ENCODE peak calls at places on chromosomes 16 and 17, in ten cellular contexts. N is ovary; O is stimulated activated CD8-positive, alpha-beta memory T cell treated with anti-CD3 and anti-CD28 coated beads, Interleukin-4, amount 100 ng/mL, for 24 hours; Q is activated CD4-positive, alpha-beta T cell treated with anti-CD3 and anti-CD28 coated beads, Interleukin-2, amount 10 ng/mL, durations not matched to agents 7 days and 5 days; Y is T-helper 17 cell; V is HFF-Myc; P is effector memory CD4-positive, alpha-beta T cell; D is T-helper 1 cell; C is gastrocnemius medialis; R is activated CD4-positive, alpha-beta memory T cell treated with anti-CD3 and anti-CD28 coated beads, Interleukin-2, amount 10 ng/mL, durations not matched to agents 7 days and 5 days. K is an unnamed sample.

GRCh38 chr17:73956595-73957465 is 246.6 kb upstream of the RPL38 start:
- DNase-seq in R (peak), O (peak), Y (no peak), C (no peak), P (no peak), N (no peak), Q (peak), V (no peak), D (peak), K (peak)

GRCh38 chr17:40364906-40365305 is 369 bp upstream of the GJD3 start:
- DNase-seq in R (no peak), D (no peak), O (no peak), C (no peak), Y (no peak), Q (no peak), N (no peak), P (no peak), V (no peak), K (no peak)

GRCh38 chr17:49814781-49815496 is 26.5 kb downstream of the KAT7 start:
- DNase-seq in D (no peak), C (no peak), R (no peak), V (no peak), O (no peak), N (no peak), Q (no peak), Y (no peak), P (no peak), K (no peak)

GRCh38 chr17:12549499-12549901 is 116.2 kb upstream of the MYOCD start:
- DNase-seq in R (no peak), Y (no peak), V (no peak), P (no peak), Q (no peak), C (no peak), D (no peak), N (no peak), O (no peak), K (no peak)

GRCh38 chr17:51439395-51440229 is 179.3 kb downstream of the UTP18 start:
- DNase-seq in D (no peak), R (no peak), C (no peak), O (no peak), Q (no peak), P (no peak), Y (no peak), N (no peak), V (no peak), K (peak)

GRCh38 chr16:60818471-60818870 is 1217.8 kb downstream of the CDH8 start:
- DNase-seq in Y (no peak), Q (no peak), P (no peak), R (no peak), O (no peak), C (no peak), D (no peak), N (no peak), V (no peak), K (no peak)

GRCh38 chr17:79273660-79274059 is 199.0 kb downstream of the ENGASE start:
- DNase-seq in R (no peak), Y (no peak), O (no peak), N (no peak), Q (no peak), P (no peak), C (no peak), D (no peak), V (no peak), K (no peak)

GRCh38 chr17:6215071-6216035 is 145.2 kb downstream of the WSCD1 start:
- DNase-seq in O (no peak), N (no peak), R (no peak), Y (no peak), P (no peak), C (no peak), Q (no peak), D (no peak), V (no peak), K (no peak)

GRCh38 chr17:19273731-19274130 is 36.6 kb downstream of the EPN2 start:
- DNase-seq in Y (no peak), C (no peak), Q (no peak), R (no peak), D (no peak), N (no peak), V (no peak), P (no peak), O (no peak), K (no peak)

GRCh38 chr17:31931781-31932180 is 5.0 kb upstream of the SUZ12 start:
- DNase-seq in P (no peak), R (no peak), C (no peak), Q (no peak), D (no peak), V (no peak), O (no peak), N (no peak), Y (no peak), K (no peak)

GRCh38 chr16:78648517-78648916 is 549.1 kb downstream of the WWOX start:
- DNase-seq in O (no peak), V (no peak), Q (no peak), C (no peak), P (no peak), N (peak), Y (no peak), D (no peak), R (no peak), K (no peak)

GRCh38 chr17:8318010-8318409 is 8.0 kb downstream of the ARHGEF15 start:
- DNase-seq in N (no peak), P (no peak), Y (no peak), V (no peak), R (no peak), Q (no peak), D (no peak), C (no peak), O (no peak), K (no peak)

GRCh38 chr17:9371019-9371418 is 204.6 kb downstream of the STX8 start:
- DNase-seq in Y (no peak), R (no peak), N (no peak), Q (no peak), C (no peak), V (no peak), P (no peak), D (no peak), O (no peak), K (peak)

GRCh38 chr17:44007346-44008204 is 3.2 kb downstream of the NAGS start:
- DNase-seq in V (no peak), Y (no peak), O (no peak), D (no peak), N (no peak), Q (no peak), P (no peak), R (peak), C (no peak), K (peak)

GRCh38 chr17:41392278-41392677 is 5.1 kb downstream of the KRT31 start:
- DNase-seq in Q (no peak), R (no peak), C (no peak), N (no peak), V (no peak), O (no peak), P (no peak), D (no peak), Y (no peak), K (no peak)

GRCh38 chr17:38730526-38731379 is 612 bp downstream of the CISD3 start:
- DNase-seq in O (no peak), C (no peak), Q (peak), N (peak), V (no peak), R (no peak), P (no peak), Y (no peak), D (no peak), K (peak)

GRCh38 chr17:30241051-30241450 is 5.6 kb upstream of the SLC6A4 start:
- DNase-seq in D (no peak), N (no peak), C (no peak), Y (no peak), P (no peak), Q (no peak), R (no peak), O (no peak), V (no peak), K (no peak)

GRCh38 chr17:72448019-72448418 is 327.2 kb downstream of the SOX9 start:
- DNase-seq in O (no peak), Q (no peak), R (no peak), P (no peak), D (no peak), V (no peak), Y (no peak), N (no peak), C (no peak), K (no peak)

GRCh38 chr17:50060951-50061712 is 5.2 kb downstream of the ITGA3 start:
- DNase-seq in C (peak), R (no peak), Y (no peak), O (no peak), N (peak), P (no peak), Q (no peak), V (no peak), D (no peak), K (peak)

GRCh38 chr17:9195961-9196668 is 174.8 kb downstream of the NTN1 start:
- DNase-seq in Q (no peak), Y (no peak), O (no peak), C (no peak), D (no peak), P (no peak), V (no peak), R (no peak), N (no peak), K (peak)

GRCh38 chr17:43534909-43535308 is 11.2 kb downstream of the ETV4 start:
- DNase-seq in P (no peak), O (no peak), C (no peak), D (no peak), V (no peak), Q (no peak), R (no peak), Y (no peak), N (no peak), K (no peak)

GRCh38 chr17:4945176-4945943 is 3.0 kb downstream of the PFN1 start:
- DNase-seq in R (peak), O (peak), Y (peak), Q (peak), P (peak), C (peak), D (peak), N (peak), V (peak), K (peak)

GRCh38 chr17:65359016-65359415 is 202.4 kb downstream of the AXIN2 start:
- DNase-seq in V (peak), D (no peak), P (no peak), R (no peak), N (no peak), C (no peak), Q (no peak), Y (no peak), O (peak), K (peak)

GRCh38 chr17:39699818-39700147 is at the start of gene ERBB2:
- DNase-seq in O (no peak), P (no peak), R (no peak), Y (no peak), D (no peak), V (no peak), N (peak), C (peak), Q (no peak), K (peak)

GRCh38 chr16:81926036-81926435 is 85.2 kb downstream of the SDR42E1 start:
- DNase-seq in O (no peak), Q (no peak), D (no peak), V (no peak), N (no peak), C (no peak), P (no peak), Y (no peak), R (no peak), K (no peak)

GRCh38 chr17:61756561-61756960 is 106.8 kb downstream of the BRIP1 start:
- DNase-seq in O (no peak), R (no peak), N (no peak), P (no peak), V (no peak), D (no peak), Y (no peak), C (no peak), Q (no peak), K (no peak)

K was measured in PC-3.